ENCODE peak calls at places on chromosome 6, in seven cellular contexts. One of them, this sample, is unnamed.

GRCh38 chr6:100230115-100230975 is 234.4 kb downstream of the SIM1 start:
- DNase-seq in prostate gland: no peak
- DNase-seq in naive thymus-derived CD8-positive, alpha-beta T cell: no peak
- DNase-seq in ACHN: no peak
- DNase-seq in T47D: no peak
- DNase-seq in esophagus squamous epithelium: no peak
- DNase-seq in psoas muscle: no peak
- DNase-seq in this sample: no peak

GRCh38 chr6:135627092-135627715 is 129.7 kb upstream of the AHI1 start:
- DNase-seq in esophagus squamous epithelium: no peak
- DNase-seq in naive thymus-derived CD8-positive, alpha-beta T cell: no peak
- DNase-seq in T47D: no peak
- DNase-seq in prostate gland: no peak
- DNase-seq in ACHN: peak; percentile 7
- DNase-seq in psoas muscle: no peak
- DNase-seq in this sample: no peak

GRCh38 chr6:25342784-25343183 is 63.6 kb downstream of the CARMIL1 start:
- DNase-seq in psoas muscle: no peak
- DNase-seq in prostate gland: no peak
- DNase-seq in naive thymus-derived CD8-positive, alpha-beta T cell: no peak
- DNase-seq in esophagus squamous epithelium: no peak
- DNase-seq in T47D: peak; percentile 11
- DNase-seq in ACHN: no peak
- DNase-seq in this sample: no peak

GRCh38 chr6:130778946-130779657 is 48.1 kb upstream of the SMLR1 start:
- DNase-seq in psoas muscle: no peak
- DNase-seq in naive thymus-derived CD8-positive, alpha-beta T cell: peak; percentile 26
- DNase-seq in prostate gland: no peak
- DNase-seq in ACHN: no peak
- DNase-seq in esophagus squamous epithelium: no peak
- DNase-seq in T47D: no peak
- DNase-seq in this sample: peak; percentile 57

GRCh38 chr6:131225959-131226358 is 90.7 kb downstream of the AKAP7 start:
- DNase-seq in psoas muscle: no peak
- DNase-seq in ACHN: no peak
- DNase-seq in naive thymus-derived CD8-positive, alpha-beta T cell: no peak
- DNase-seq in T47D: no peak
- DNase-seq in prostate gland: no peak
- DNase-seq in esophagus squamous epithelium: no peak
- DNase-seq in this sample: no peak

GRCh38 chr6:84026721-84027164 is 6.8 kb upstream of the MRAP2 start:
- DNase-seq in ACHN: no peak
- DNase-seq in psoas muscle: no peak
- DNase-seq in T47D: no peak
- DNase-seq in esophagus squamous epithelium: no peak
- DNase-seq in prostate gland: no peak
- DNase-seq in naive thymus-derived CD8-positive, alpha-beta T cell: no peak
- DNase-seq in this sample: no peak

GRCh38 chr6:129575378-129576118 is 134.4 kb downstream of the ARHGAP18 start:
- DNase-seq in psoas muscle: no peak
- DNase-seq in esophagus squamous epithelium: no peak
- DNase-seq in naive thymus-derived CD8-positive, alpha-beta T cell: peak; percentile 26
- DNase-seq in T47D: peak; percentile 68
- DNase-seq in ACHN: peak; percentile 57
- DNase-seq in prostate gland: peak; percentile 12
- DNase-seq in this sample: peak; percentile 49

GRCh38 chr6:37130704-37131103 is 39.2 kb upstream of the PIM1 start:
- DNase-seq in prostate gland: no peak
- DNase-seq in esophagus squamous epithelium: no peak
- DNase-seq in psoas muscle: peak; percentile 72
- DNase-seq in T47D: no peak
- DNase-seq in naive thymus-derived CD8-positive, alpha-beta T cell: no peak
- DNase-seq in ACHN: no peak
- DNase-seq in this sample: no peak

GRCh38 chr6:11036977-11037430 is 7.1 kb downstream of the ELOVL2 start:
- DNase-seq in esophagus squamous epithelium: no peak
- DNase-seq in naive thymus-derived CD8-positive, alpha-beta T cell: no peak
- DNase-seq in T47D: no peak
- DNase-seq in prostate gland: no peak
- DNase-seq in ACHN: peak; percentile 14
- DNase-seq in psoas muscle: no peak
- DNase-seq in this sample: no peak

GRCh38 chr6:82022614-82023102 is 224.9 kb downstream of the IBTK start:
- DNase-seq in prostate gland: no peak
- DNase-seq in esophagus squamous epithelium: no peak
- DNase-seq in ACHN: peak; percentile 78
- DNase-seq in T47D: no peak
- DNase-seq in naive thymus-derived CD8-positive, alpha-beta T cell: no peak
- DNase-seq in psoas muscle: no peak
- DNase-seq in this sample: no peak

GRCh38 chr6:17042422-17043147 is 59.3 kb upstream of the STMND1 start:
- DNase-seq in T47D: peak; percentile 74
- DNase-seq in naive thymus-derived CD8-positive, alpha-beta T cell: no peak
- DNase-seq in prostate gland: no peak
- DNase-seq in psoas muscle: no peak
- DNase-seq in ACHN: peak; percentile 62
- DNase-seq in esophagus squamous epithelium: no peak
- DNase-seq in this sample: peak; percentile 41

GRCh38 chr6:78925317-78925716 is 58.0 kb downstream of the IRAK1BP1 start:
- DNase-seq in ACHN: no peak
- DNase-seq in naive thymus-derived CD8-positive, alpha-beta T cell: no peak
- DNase-seq in esophagus squamous epithelium: no peak
- DNase-seq in prostate gland: no peak
- DNase-seq in psoas muscle: no peak
- DNase-seq in T47D: no peak
- DNase-seq in this sample: no peak

GRCh38 chr6:168055696-168056489 is 23.1 kb downstream of the FRMD1 start:
- DNase-seq in T47D: no peak
- DNase-seq in ACHN: no peak
- DNase-seq in esophagus squamous epithelium: no peak
- DNase-seq in naive thymus-derived CD8-positive, alpha-beta T cell: no peak
- DNase-seq in prostate gland: no peak
- DNase-seq in psoas muscle: no peak
- DNase-seq in this sample: no peak